ENCODE peak calls at places on chromosome 12, in five cellular contexts. One of them, this sample, is unnamed.

GRCh38 chr12:94405378-94406116 is 54.1 kb downstream of the CEP83 start:
- DNase-seq in fibroblast of lung: peak; percentile 17
- DNase-seq in left ventricle myocardium inferior: no peak
- DNase-seq in fibroblast of pulmonary artery: no peak
- DNase-seq in CD8-positive, alpha-beta memory T cell: no peak
- DNase-seq in this sample: no peak

GRCh38 chr12:100382327-100382726 is 25.5 kb downstream of the SLC17A8 start:
- DNase-seq in fibroblast of lung: no peak
- DNase-seq in left ventricle myocardium inferior: no peak
- DNase-seq in fibroblast of pulmonary artery: no peak
- DNase-seq in CD8-positive, alpha-beta memory T cell: no peak
- DNase-seq in this sample: no peak

GRCh38 chr12:80936353-80936641 is 1.4 kb downstream of the LIN7A start:
- DNase-seq in fibroblast of lung: no peak
- DNase-seq in left ventricle myocardium inferior: no peak
- DNase-seq in fibroblast of pulmonary artery: peak; percentile 35
- DNase-seq in CD8-positive, alpha-beta memory T cell: no peak
- DNase-seq in this sample: no peak

GRCh38 chr12:48351022-48351708 is 446 bp upstream of the ZNF641 start:
- DNase-seq in fibroblast of lung: peak; percentile 53
- DNase-seq in left ventricle myocardium inferior: peak; percentile 79
- DNase-seq in fibroblast of pulmonary artery: peak; percentile 95
- DNase-seq in CD8-positive, alpha-beta memory T cell: no peak
- DNase-seq in this sample: no peak

GRCh38 chr12:23197266-23197665 is 572.3 kb downstream of the ETNK1 start:
- DNase-seq in fibroblast of lung: peak; percentile 31
- DNase-seq in left ventricle myocardium inferior: no peak
- DNase-seq in fibroblast of pulmonary artery: no peak
- DNase-seq in CD8-positive, alpha-beta memory T cell: no peak
- DNase-seq in this sample: no peak

GRCh38 chr12:91326043-91327027 is 143.7 kb upstream of the DCN start:
- DNase-seq in fibroblast of lung: peak; percentile 84
- DNase-seq in left ventricle myocardium inferior: no peak
- DNase-seq in fibroblast of pulmonary artery: peak; percentile 81
- DNase-seq in CD8-positive, alpha-beta memory T cell: peak; percentile 3
- DNase-seq in this sample: peak; percentile 15

GRCh38 chr12:112901271-112901670 is 5.5 kb upstream of the OAS1 start:
- DNase-seq in fibroblast of lung: no peak
- DNase-seq in left ventricle myocardium inferior: no peak
- DNase-seq in fibroblast of pulmonary artery: no peak
- DNase-seq in CD8-positive, alpha-beta memory T cell: no peak
- DNase-seq in this sample: peak; percentile 61

GRCh38 chr12:62191747-62192485 is 68.3 kb upstream of the USP15 start:
- DNase-seq in fibroblast of lung: peak; percentile 43
- DNase-seq in left ventricle myocardium inferior: no peak
- DNase-seq in fibroblast of pulmonary artery: peak; percentile 44
- DNase-seq in CD8-positive, alpha-beta memory T cell: no peak
- DNase-seq in this sample: no peak

GRCh38 chr12:69059465-69060457 is 126.8 kb upstream of the CPM start:
- DNase-seq in fibroblast of lung: peak; percentile 75
- DNase-seq in left ventricle myocardium inferior: no peak
- DNase-seq in fibroblast of pulmonary artery: peak; percentile 81
- DNase-seq in CD8-positive, alpha-beta memory T cell: no peak
- DNase-seq in this sample: peak; percentile 30

GRCh38 chr12:102896067-102896466 is 21.0 kb downstream of the PAH start:
- DNase-seq in fibroblast of lung: no peak
- DNase-seq in left ventricle myocardium inferior: no peak
- DNase-seq in fibroblast of pulmonary artery: no peak
- DNase-seq in CD8-positive, alpha-beta memory T cell: no peak
- DNase-seq in this sample: no peak

GRCh38 chr12:124396544-124397398 is 101.9 kb downstream of the RFLNA start:
- DNase-seq in fibroblast of lung: no peak
- DNase-seq in left ventricle myocardium inferior: peak; percentile 79
- DNase-seq in fibroblast of pulmonary artery: no peak
- DNase-seq in CD8-positive, alpha-beta memory T cell: no peak
- DNase-seq in this sample: no peak

GRCh38 chr12:19192709-19193108 is 63.2 kb downstream of the PLEKHA5 start:
- DNase-seq in fibroblast of lung: no peak
- DNase-seq in left ventricle myocardium inferior: no peak
- DNase-seq in fibroblast of pulmonary artery: no peak
- DNase-seq in CD8-positive, alpha-beta memory T cell: no peak
- DNase-seq in this sample: no peak

GRCh38 chr12:2372735-2373134 is 319.9 kb downstream of the CACNA1C start:
- DNase-seq in fibroblast of lung: no peak
- DNase-seq in left ventricle myocardium inferior: peak; percentile 66
- DNase-seq in fibroblast of pulmonary artery: no peak
- DNase-seq in CD8-positive, alpha-beta memory T cell: no peak
- DNase-seq in this sample: no peak

GRCh38 chr12:62813031-62813829 is 121.7 kb downstream of the PPM1H start:
- DNase-seq in fibroblast of lung: peak; percentile 74
- DNase-seq in left ventricle myocardium inferior: peak; percentile 68
- DNase-seq in fibroblast of pulmonary artery: peak; percentile 81
- DNase-seq in CD8-positive, alpha-beta memory T cell: no peak
- DNase-seq in this sample: peak; percentile 55

GRCh38 chr12:712172-712863 is 40.1 kb upstream of the WNK1 start:
- DNase-seq in fibroblast of lung: peak; percentile 15
- DNase-seq in left ventricle myocardium inferior: no peak
- DNase-seq in fibroblast of pulmonary artery: no peak
- DNase-seq in CD8-positive, alpha-beta memory T cell: no peak
- DNase-seq in this sample: no peak

GRCh38 chr12:11652351-11653040 is 3.0 kb downstream of the ETV6 start:
- DNase-seq in fibroblast of lung: peak; percentile 57
- DNase-seq in left ventricle myocardium inferior: no peak
- DNase-seq in fibroblast of pulmonary artery: peak; percentile 38
- DNase-seq in CD8-positive, alpha-beta memory T cell: no peak
- DNase-seq in this sample: peak; percentile 28

GRCh38 chr12:11650697-11651281 is 1.3 kb downstream of the ETV6 start:
- DNase-seq in fibroblast of lung: peak; percentile 41
- DNase-seq in left ventricle myocardium inferior: no peak
- DNase-seq in fibroblast of pulmonary artery: peak; percentile 45
- DNase-seq in CD8-positive, alpha-beta memory T cell: no peak
- DNase-seq in this sample: no peak

GRCh38 chr12:11651377-11651776 is 1.9 kb downstream of the ETV6 start:
- DNase-seq in fibroblast of lung: peak; percentile 12
- DNase-seq in left ventricle myocardium inferior: no peak
- DNase-seq in fibroblast of pulmonary artery: no peak
- DNase-seq in CD8-positive, alpha-beta memory T cell: no peak
- DNase-seq in this sample: no peak

GRCh38 chr12:11650279-11650696 is 814 bp downstream of the ETV6 start:
- DNase-seq in fibroblast of lung: no peak
- DNase-seq in left ventricle myocardium inferior: peak; percentile 26
- DNase-seq in fibroblast of pulmonary artery: no peak
- DNase-seq in CD8-positive, alpha-beta memory T cell: peak; percentile 21
- DNase-seq in this sample: peak; percentile 48

GRCh38 chr12:11651785-11652184 is 2.3 kb downstream of the ETV6 start:
- DNase-seq in fibroblast of lung: peak; percentile 39
- DNase-seq in left ventricle myocardium inferior: no peak
- DNase-seq in fibroblast of pulmonary artery: no peak
- DNase-seq in CD8-positive, alpha-beta memory T cell: no peak
- DNase-seq in this sample: no peak
- H3K4me3 ChIP-seq in fibroblast of lung: peak overlapping the region; percentile 87
- H3K4me3 ChIP-seq in left ventricle myocardium inferior: peak overlapping the region; percentile 86
- H3K4me3 ChIP-seq in fibroblast of pulmonary artery: peak overlapping the region; percentile 92
- H3K4me3 ChIP-seq in CD8-positive, alpha-beta memory T cell: peak overlapping the region; percentile 48
- H3K4me3 ChIP-seq in this sample: peak overlapping the region; percentile 91

DNA sequence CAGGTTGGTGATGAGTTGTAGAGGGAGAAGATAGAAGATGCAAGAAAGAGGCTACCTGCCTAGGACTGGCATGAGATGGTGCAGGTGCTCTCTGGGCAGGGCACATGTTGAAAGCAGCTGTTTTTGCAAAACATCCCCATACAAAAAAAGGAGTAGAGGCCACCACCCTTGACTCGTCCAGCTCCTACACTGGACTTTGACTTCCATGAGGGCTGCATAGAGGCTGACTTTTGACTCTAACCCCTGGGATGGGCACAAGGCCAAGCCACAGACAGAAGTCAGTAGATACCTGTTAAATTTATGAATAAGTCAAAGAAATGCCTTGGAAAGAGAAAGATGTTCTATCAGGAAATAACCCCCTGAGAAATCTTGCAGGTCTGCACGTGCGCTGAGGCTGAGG is 1139.1 kb upstream of the TMEM132C start:
- DNase-seq in fibroblast of lung: no peak
- DNase-seq in left ventricle myocardium inferior: no peak
- DNase-seq in fibroblast of pulmonary artery: no peak
- DNase-seq in CD8-positive, alpha-beta memory T cell: no peak
- DNase-seq in this sample: no peak
- H3K4me3 ChIP-seq in fibroblast of lung: no peak overlapping the region
- H3K4me3 ChIP-seq in left ventricle myocardium inferior: no peak overlapping the region
- H3K4me3 ChIP-seq in fibroblast of pulmonary artery: no peak overlapping the region
- H3K4me3 ChIP-seq in CD8-positive, alpha-beta memory T cell: no peak overlapping the region
- H3K4me3 ChIP-seq in this sample: no peak overlapping the region

GRCh38 chr12:117097159-117097558 is 2.1 kb downstream of the TESC start:
- DNase-seq in fibroblast of lung: no peak
- DNase-seq in left ventricle myocardium inferior: no peak
- DNase-seq in fibroblast of pulmonary artery: no peak
- DNase-seq in CD8-positive, alpha-beta memory T cell: no peak
- DNase-seq in this sample: no peak
- H3K4me3 ChIP-seq in fibroblast of lung: no peak overlapping the region
- H3K4me3 ChIP-seq in left ventricle myocardium inferior: peak overlapping the region; percentile 91
- H3K4me3 ChIP-seq in fibroblast of pulmonary artery: no peak overlapping the region
- H3K4me3 ChIP-seq in CD8-positive, alpha-beta memory T cell: no peak overlapping the region
- H3K4me3 ChIP-seq in this sample: no peak overlapping the region

DNA sequence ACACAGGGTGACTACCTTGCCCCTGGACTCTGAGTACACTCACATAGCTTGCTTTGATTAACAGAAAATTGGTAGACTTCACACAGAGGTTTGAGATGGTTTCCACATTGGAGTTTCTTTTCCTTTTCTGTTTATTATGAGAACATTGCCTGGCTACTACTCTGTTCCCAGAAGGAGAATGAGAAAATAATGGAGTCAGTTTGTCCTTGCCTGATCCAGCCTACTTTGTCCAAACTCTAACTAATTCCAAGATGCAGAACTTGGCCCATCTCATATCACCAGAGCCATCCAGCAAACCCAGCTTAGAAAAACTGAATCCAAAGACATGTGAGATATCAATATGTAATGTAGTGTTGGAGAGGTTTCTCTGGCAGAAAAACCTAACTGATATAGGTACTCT is 20.4 kb downstream of the TAS2R50 start:
- DNase-seq in fibroblast of lung: no peak
- DNase-seq in left ventricle myocardium inferior: no peak
- DNase-seq in fibroblast of pulmonary artery: no peak
- DNase-seq in CD8-positive, alpha-beta memory T cell: no peak
- DNase-seq in this sample: no peak
- H3K4me3 ChIP-seq in fibroblast of lung: no peak overlapping the region
- H3K4me3 ChIP-seq in left ventricle myocardium inferior: no peak overlapping the region
- H3K4me3 ChIP-seq in fibroblast of pulmonary artery: no peak overlapping the region
- H3K4me3 ChIP-seq in CD8-positive, alpha-beta memory T cell: no peak overlapping the region
- H3K4me3 ChIP-seq in this sample: no peak overlapping the region

GRCh38 chr12:109581334-109581691 is 7.7 kb downstream of the MVK start:
- DNase-seq in fibroblast of lung: no peak
- DNase-seq in left ventricle myocardium inferior: no peak
- DNase-seq in fibroblast of pulmonary artery: no peak
- DNase-seq in CD8-positive, alpha-beta memory T cell: no peak
- DNase-seq in this sample: no peak

GRCh38 chr12:109579639-109580038 is 6.0 kb downstream of the MVK start:
- DNase-seq in fibroblast of lung: no peak
- DNase-seq in left ventricle myocardium inferior: no peak
- DNase-seq in fibroblast of pulmonary artery: no peak
- DNase-seq in CD8-positive, alpha-beta memory T cell: no peak
- DNase-seq in this sample: no peak

GRCh38 chr12:109580684-109581333 is 7.2 kb downstream of the MVK start:
- DNase-seq in fibroblast of lung: no peak
- DNase-seq in left ventricle myocardium inferior: no peak
- DNase-seq in fibroblast of pulmonary artery: no peak
- DNase-seq in CD8-positive, alpha-beta memory T cell: no peak
- DNase-seq in this sample: no peak

GRCh38 chr12:109581856-109582255 is 8.3 kb downstream of the MVK start:
- DNase-seq in fibroblast of lung: peak; percentile 66
- DNase-seq in left ventricle myocardium inferior: no peak
- DNase-seq in fibroblast of pulmonary artery: peak; percentile 11
- DNase-seq in CD8-positive, alpha-beta memory T cell: no peak
- DNase-seq in this sample: peak; percentile 34

GRCh38 chr12:109580272-109580671 is 6.7 kb downstream of the MVK start:
- DNase-seq in fibroblast of lung: no peak
- DNase-seq in left ventricle myocardium inferior: no peak
- DNase-seq in fibroblast of pulmonary artery: no peak
- DNase-seq in CD8-positive, alpha-beta memory T cell: no peak
- DNase-seq in this sample: no peak
- H3K4me3 ChIP-seq in fibroblast of lung: no peak overlapping the region
- H3K4me3 ChIP-seq in left ventricle myocardium inferior: no peak overlapping the region
- H3K4me3 ChIP-seq in fibroblast of pulmonary artery: no peak overlapping the region
- H3K4me3 ChIP-seq in CD8-positive, alpha-beta memory T cell: no peak overlapping the region
- H3K4me3 ChIP-seq in this sample: no peak overlapping the region

GRCh38 chr12:43758728-43759563 is at the start of the genes IRAK4 and PUS7L:
- DNase-seq in fibroblast of lung: peak; percentile 97
- DNase-seq in left ventricle myocardium inferior: peak; percentile 93
- DNase-seq in fibroblast of pulmonary artery: peak; percentile 98
- DNase-seq in CD8-positive, alpha-beta memory T cell: peak; percentile 95
- DNase-seq in this sample: peak; percentile 92

GRCh38 chr12:43754015-43754414 is 4.6 kb downstream of the PUS7L start:
- DNase-seq in fibroblast of lung: no peak
- DNase-seq in left ventricle myocardium inferior: no peak
- DNase-seq in fibroblast of pulmonary artery: no peak
- DNase-seq in CD8-positive, alpha-beta memory T cell: no peak
- DNase-seq in this sample: no peak

GRCh38 chr12:43761535-43761934 is 2.8 kb downstream of the IRAK4 start:
- DNase-seq in fibroblast of lung: no peak
- DNase-seq in left ventricle myocardium inferior: no peak
- DNase-seq in fibroblast of pulmonary artery: no peak
- DNase-seq in CD8-positive, alpha-beta memory T cell: no peak
- DNase-seq in this sample: no peak

GRCh38 chr12:43760396-43760795 is 1.6 kb downstream of the IRAK4 start:
- DNase-seq in fibroblast of lung: no peak
- DNase-seq in left ventricle myocardium inferior: no peak
- DNase-seq in fibroblast of pulmonary artery: no peak
- DNase-seq in CD8-positive, alpha-beta memory T cell: no peak
- DNase-seq in this sample: peak; percentile 3

DNA sequence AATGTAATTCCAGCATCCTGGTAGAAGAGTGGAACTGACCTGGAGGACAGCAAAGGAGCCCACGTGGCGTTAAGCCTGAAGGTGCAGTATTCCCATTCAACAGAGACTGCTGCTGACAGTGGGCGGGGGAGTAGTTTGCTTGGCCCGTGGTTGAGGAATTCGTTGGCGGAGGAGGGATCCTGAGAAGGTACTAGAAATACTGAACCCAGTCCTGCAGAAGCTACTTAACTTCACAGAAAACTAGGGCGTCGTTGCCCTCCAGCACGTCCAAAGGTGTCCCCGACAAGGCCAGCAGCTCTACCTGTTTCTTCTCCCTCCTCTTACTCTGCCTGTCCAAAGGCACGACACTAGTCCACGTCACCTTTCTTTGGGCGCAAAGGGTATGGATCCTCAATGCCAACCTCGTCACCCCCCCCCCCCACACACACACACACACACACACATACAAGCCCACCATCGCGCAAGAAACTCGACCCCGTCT is 303 bp downstream of the PUS7L start:
- DNase-seq in fibroblast of lung: no peak
- DNase-seq in left ventricle myocardium inferior: no peak
- DNase-seq in fibroblast of pulmonary artery: peak; percentile 42
- DNase-seq in CD8-positive, alpha-beta memory T cell: no peak
- DNase-seq in this sample: peak; percentile 59
- H3K4me3 ChIP-seq in fibroblast of lung: peak overlapping the region; percentile 90
- H3K4me3 ChIP-seq in left ventricle myocardium inferior: peak overlapping the region; percentile 75
- H3K4me3 ChIP-seq in fibroblast of pulmonary artery: peak overlapping the region; percentile 79
- H3K4me3 ChIP-seq in CD8-positive, alpha-beta memory T cell: peak overlapping the region; percentile 63
- H3K4me3 ChIP-seq in this sample: peak overlapping the region; percentile 89

This sample was measured in MG63.